ENCODE peak calls at places on chromosomes 4 and X, in four cellular contexts. Z is neuronal stem cell; Q is CD8-positive, alpha-beta memory T cell; A is ovary. Y is an unnamed sample.

GRCh38 chr4:16721618-16722291 is 176.7 kb downstream of the LDB2 start:
- DNase-seq in Z (no peak), Q (no peak), A (peak), Y (no peak)

GRCh38 chr4:96193061-96193460 is 353.2 kb downstream of the PDHA2 start:
- DNase-seq in Z (no peak), Q (no peak), A (no peak), Y (no peak)

GRCh38 chr4:16055937-16056336 is 27.9 kb downstream of the PROM1 start:
- DNase-seq in Z (no peak), Q (no peak), A (no peak), Y (no peak)

GRCh38 chr4:130035391-130035790 is 939.4 kb downstream of the C4orf33 start:
- DNase-seq in Z (no peak), Q (no peak), A (no peak), Y (no peak)

GRCh38 chrX:129777218-129777768 is 2.5 kb upstream of the SASH3 start:
- DNase-seq in Z (no peak), Q (peak), A (no peak), Y (no peak)

GRCh38 chr4:54228563-54229501 is at the start of gene PDGFRA:
- DNase-seq in Z (peak), Q (no peak), A (peak), Y (no peak)

GRCh38 chrX:20362268-20363002 is 95.7 kb upstream of the RPS6KA3 start:
- DNase-seq in Z (no peak), Q (no peak), A (no peak), Y (no peak)

GRCh38 chrX:112759512-112759911 is 79.8 kb upstream of the LHFPL1 start:
- DNase-seq in Z (no peak), Q (no peak), A (no peak), Y (no peak)

GRCh38 chrX:17405225-17405969 is 30.4 kb downstream of the NHS start:
- DNase-seq in Z (no peak), Q (no peak), A (no peak), Y (no peak)

GRCh38 chrX:16852617-16853179 is 17.5 kb downstream of the RBBP7 start:
- DNase-seq in Z (no peak), Q (no peak), A (no peak), Y (no peak)

GRCh38 chrX:77597090-77597489 is 149.9 kb downstream of the FGF16 start:
- DNase-seq in Z (no peak), Q (no peak), A (no peak), Y (no peak)

GRCh38 chr4:122821097-122821496 is 5.5 kb upstream of the FGF2 start:
- DNase-seq in Z (no peak), Q (no peak), A (no peak), Y (no peak)

GRCh38 chr4:54958236-54958635 is 167.2 kb downstream of the KDR start:
- DNase-seq in Z (no peak), Q (peak), A (no peak), Y (no peak)

GRCh38 chrX:46311581-46312120 is 233.6 kb downstream of the ZNF674 start:
- DNase-seq in Z (no peak), Q (no peak), A (no peak), Y (no peak)

GRCh38 chrX:1027133-1027532 is 185.3 kb downstream of the CRLF2 start:
- DNase-seq in Z (no peak), Q (no peak), A (no peak), Y (no peak)

DNA sequence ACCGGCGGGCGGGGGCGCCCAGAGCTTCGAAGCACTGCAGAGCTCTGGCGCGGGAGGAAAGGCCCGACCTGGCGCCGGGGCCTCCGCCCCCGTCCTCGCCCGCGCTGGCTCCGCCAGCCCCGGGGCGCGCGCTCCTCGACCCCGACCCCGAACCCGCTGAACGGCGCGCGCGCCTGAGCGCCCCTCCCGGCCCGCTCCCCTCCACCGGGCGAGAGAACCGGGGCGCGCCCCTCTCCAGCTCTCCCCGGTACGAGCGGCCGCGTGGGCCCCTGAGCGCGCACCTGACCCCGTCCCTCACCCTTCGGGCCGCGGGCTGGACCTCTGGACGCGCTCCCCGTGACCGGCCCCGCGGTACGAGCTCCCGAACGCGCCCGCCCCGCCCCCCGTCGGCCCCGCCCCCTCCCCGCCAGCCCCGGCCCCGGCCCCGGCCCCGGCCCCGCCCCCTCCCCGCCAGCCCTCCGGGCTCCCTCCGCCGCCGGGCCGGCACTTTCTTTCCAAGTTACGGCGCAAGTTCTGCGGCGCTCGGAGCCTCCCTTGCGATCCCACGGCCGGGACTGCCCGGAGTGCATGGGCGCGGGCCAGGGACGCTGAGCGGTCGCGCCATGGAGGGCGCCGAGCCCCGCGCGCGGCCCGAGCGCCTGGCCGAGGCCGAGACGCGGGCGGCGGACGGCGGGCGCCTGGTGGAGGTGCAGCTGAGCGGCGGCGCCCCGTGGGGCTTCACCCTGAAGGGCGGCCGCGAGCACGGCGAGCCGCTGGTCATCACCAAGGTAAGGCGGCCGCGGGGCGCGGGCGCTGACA is at the start of gene SHROOM2:
- DNase-seq in Z (no peak), Q (no peak), A (peak), Y (no peak)
- H3K4me3 ChIP-seq in Z (peak), Q (no peak), A (peak), Y (peak)

DNA sequence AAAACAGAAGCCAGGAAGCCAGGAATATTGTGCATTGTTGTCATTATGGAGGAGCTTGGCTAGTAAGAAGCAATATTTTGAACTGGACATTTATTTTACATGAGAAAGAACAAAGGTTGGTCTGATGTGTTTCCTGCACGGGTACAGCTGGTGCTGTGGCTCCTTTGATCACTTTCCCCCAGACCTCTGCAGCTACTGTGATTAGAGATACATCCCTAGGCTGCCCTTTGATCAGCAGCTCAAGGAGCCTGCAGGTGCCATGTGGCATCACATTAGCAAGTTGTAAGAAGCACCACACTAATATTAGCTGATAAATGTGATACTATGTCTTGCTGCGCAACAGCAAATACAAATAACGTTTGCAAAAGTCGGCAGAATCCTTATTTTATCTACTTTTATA is 2.5 kb downstream of the PDGFC start:
- DNase-seq in Z (no peak), Q (no peak), A (no peak), Y (no peak)
- H3K27ac ChIP-seq in Z (no peak), Q (no peak), A (no peak), Y (peak)

DNA sequence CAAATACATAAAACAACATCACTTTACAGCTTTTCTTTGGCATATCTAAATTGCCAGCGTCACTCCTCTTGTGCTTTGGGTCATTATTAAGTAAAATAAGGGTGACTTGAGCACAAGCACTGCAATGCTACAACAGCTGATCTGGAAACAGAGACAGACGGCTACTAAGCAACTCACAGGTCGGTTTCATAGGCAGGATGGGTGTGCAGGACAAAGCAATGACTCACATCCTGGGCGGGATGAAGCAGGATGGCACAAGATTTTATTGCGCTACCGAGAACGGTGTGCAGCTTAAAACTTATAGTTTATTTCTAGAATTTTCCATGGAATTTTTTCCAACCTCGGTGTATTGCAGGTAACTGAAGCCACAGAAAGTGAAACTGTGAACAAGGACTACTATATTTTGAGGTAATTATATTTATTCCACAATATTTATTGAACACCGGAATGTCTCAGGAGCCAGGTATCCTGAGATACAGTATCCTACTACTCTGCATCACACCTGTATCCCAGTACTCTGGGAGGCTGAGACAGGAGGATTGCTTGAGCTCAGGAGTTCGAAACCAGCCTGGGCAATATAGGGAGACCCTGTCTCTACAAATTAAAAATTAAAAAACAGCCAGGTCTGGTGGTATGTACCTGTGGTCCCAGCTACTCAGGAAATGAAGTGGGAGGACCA is 215.5 kb downstream of the APBB2 start:
- DNase-seq in Z (no peak), Q (no peak), A (no peak), Y (no peak)
- H3K4me3 ChIP-seq in Z (no peak), Q (no peak), A (no peak), Y (no peak)

DNA sequence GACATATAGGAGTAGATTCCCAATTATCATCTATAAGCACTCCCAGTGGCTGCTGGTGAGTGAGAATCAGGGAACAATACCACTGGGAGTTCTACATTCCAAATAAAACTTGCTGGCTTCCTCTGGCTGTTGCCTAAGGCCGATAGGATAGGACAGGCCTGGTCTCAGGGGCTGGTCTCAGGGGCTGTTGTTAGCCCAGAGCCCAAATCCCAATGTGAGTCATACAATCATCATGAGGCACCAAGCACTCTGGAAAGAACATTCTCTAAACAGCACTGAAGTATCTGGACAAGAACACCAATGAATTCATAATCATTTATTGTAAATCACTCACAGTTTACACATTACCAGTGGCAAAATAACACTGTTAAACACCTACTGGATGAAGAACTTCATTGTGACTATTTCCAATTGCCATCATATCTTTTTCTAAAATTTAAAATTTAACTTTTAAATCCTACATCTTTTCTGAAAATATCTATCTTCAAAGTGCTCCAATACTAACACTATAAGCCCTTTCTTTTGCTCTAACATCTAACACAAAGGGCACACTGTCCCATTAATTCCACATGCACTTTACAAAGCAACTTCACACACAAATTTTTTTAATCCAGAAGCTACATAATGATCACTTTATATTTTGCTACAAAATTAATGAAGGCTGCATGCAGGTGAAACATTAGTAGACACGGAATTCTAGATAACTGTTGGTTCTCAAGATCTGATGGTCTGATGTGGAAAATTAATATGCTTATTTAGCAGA is 67.6 kb upstream of the TMEM150C start:
- DNase-seq in Z (no peak), Q (no peak), A (no peak), Y (no peak)
- H3K27ac ChIP-seq in Z (no peak), Q (no peak), A (no peak), Y (peak)

DNA sequence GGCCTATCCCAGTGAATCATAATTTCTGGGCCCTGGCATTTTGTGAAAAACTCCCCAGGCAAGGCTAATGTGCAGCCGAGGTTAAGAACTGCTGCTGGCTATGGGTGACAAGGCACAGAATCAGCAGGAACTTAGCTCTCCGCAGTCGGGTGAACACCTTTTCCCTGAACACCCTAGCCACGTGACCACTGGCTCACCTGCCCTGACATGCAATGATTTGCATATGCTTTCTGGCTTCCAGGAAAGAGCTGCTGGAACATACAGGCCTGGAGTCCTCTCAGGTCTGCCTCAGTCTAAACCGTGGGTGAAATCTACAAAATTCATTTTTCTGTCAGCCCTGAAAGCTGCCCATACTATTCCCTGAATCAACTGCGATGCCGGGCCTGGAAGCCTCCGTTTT is 56.6 kb downstream of the ZNF827 start:
- DNase-seq in Z (no peak), Q (no peak), A (no peak), Y (no peak)
- H3K4me3 ChIP-seq in Z (no peak), Q (no peak), A (no peak), Y (no peak)

Y was measured in dorsolateral prefrontal cortex.